ENCODE peak calls at places on chromosomes 6 and 20, in five cellular contexts. R is nephron progenitor cell, L is GM12865, D is brain microvascular endothelial cell, V is endodermal cell. S is an unnamed sample.

GRCh38 chr20:60037120-60037499 is 78.9 kb downstream of the CDH26 start:
- DNase-seq in V (peak), L (no peak), D (peak), R (no peak), S (peak)

GRCh38 chr6:117555882-117556498 is 46.3 kb downstream of the GOPC start:
- DNase-seq in V (peak), L (peak), D (peak), R (peak), S (no peak)

GRCh38 chr6:82910394-82910793 is 155.2 kb downstream of the UBE3D start:
- DNase-seq in R (no peak), L (no peak), D (no peak), V (no peak), S (no peak)

GRCh38 chr6:11097476-11097875 is 3.8 kb downstream of the SMIM13 start:
- DNase-seq in L (no peak), V (no peak), R (no peak), D (no peak), S (no peak)

GRCh38 chr6:14664616-14665315 is 547.2 kb downstream of the CD83 start:
- DNase-seq in R (no peak), L (peak), D (no peak), V (peak), S (peak)

GRCh38 chr6:20698675-20699074 is 164.4 kb downstream of the CDKAL1 start:
- DNase-seq in R (no peak), L (no peak), V (no peak), D (no peak), S (no peak)

GRCh38 chr20:25541676-25542075 is 43.7 kb downstream of the NINL start:
- DNase-seq in V (no peak), R (no peak), D (peak), L (no peak), S (no peak)

GRCh38 chr6:117540670-117541069 is 58.2 kb downstream of the DCBLD1 start:
- DNase-seq in R (no peak), L (no peak), D (no peak), V (no peak), S (no peak)

GRCh38 chr6:52497652-52498408 is 77.7 kb downstream of the EFHC1 start:
- DNase-seq in L (peak), D (no peak), V (no peak), R (no peak), S (no peak)

GRCh38 chr6:75376347-75377024 is 91.9 kb upstream of the TMEM30A start:
- DNase-seq in D (peak), L (no peak), R (no peak), V (no peak), S (peak)

GRCh38 chr6:163897030-163897429 is 482.5 kb downstream of the QKI start:
- DNase-seq in D (peak), V (no peak), R (no peak), L (peak), S (peak)

GRCh38 chr6:7172605-7173185 is 64.9 kb downstream of the RREB1 start:
- DNase-seq in D (peak), R (no peak), V (peak), L (no peak), S (peak)

GRCh38 chr20:46359233-46359751 is 47.1 kb downstream of the ELMO2 start:
- DNase-seq in D (no peak), L (peak), R (no peak), V (no peak), S (no peak)

GRCh38 chr6:145531822-145532221 is 203.5 kb downstream of the EPM2A start:
- DNase-seq in R (no peak), D (no peak), L (no peak), V (peak), S (no peak)

GRCh38 chr20:33832113-33832853 is 21.1 kb downstream of the CHMP4B start:
- DNase-seq in L (no peak), D (peak), V (no peak), R (no peak), S (no peak)

GRCh38 chr6:162512744-162513143 is 214.8 kb downstream of the PRKN start:
- DNase-seq in V (no peak), D (no peak), R (no peak), L (no peak), S (no peak)

GRCh38 chr20:24018796-24019195 is 30.2 kb upstream of the GGTLC1 start:
- DNase-seq in R (no peak), V (no peak), D (no peak), L (no peak), S (no peak)

GRCh38 chr20:11296951-11297350 is 620.7 kb upstream of the BTBD3 start:
- DNase-seq in D (no peak), R (no peak), V (no peak), L (no peak), S (no peak)

GRCh38 chr6:150604467-150604866 is 4.8 kb downstream of the PLEKHG1 start:
- DNase-seq in R (no peak), V (no peak), L (no peak), D (no peak), S (no peak)

GRCh38 chr6:42782689-42783176 is 881 bp downstream of the BICRAL start:
- DNase-seq in L (peak), R (peak), D (peak), V (peak), S (peak)

GRCh38 chr6:42783177-42783875 is 1.5 kb downstream of the BICRAL start:
- DNase-seq in D (peak), R (peak), V (peak), L (peak), S (peak)

GRCh38 chr6:42781811-42782688 is at the start of gene BICRAL:
- DNase-seq in D (peak), V (peak), L (peak), R (peak), S (peak)

GRCh38 chr6:42784739-42785498 is 3.1 kb downstream of the BICRAL start:
- DNase-seq in D (no peak), R (no peak), V (peak), L (no peak), S (no peak)

GRCh38 chr6:42783876-42784738 is 2.3 kb downstream of the BICRAL start:
- DNase-seq in R (no peak), V (no peak), L (peak), D (peak), S (no peak)
- TF ChIP-seq CTCF in R (no peak), V (no peak), L (no peak), D (no peak), S (no peak)

GRCh38 chr20:63499333-63499969 is 568 bp upstream of the EEF1A2 start:
- DNase-seq in V (peak), D (no peak), L (no peak), R (no peak), S (no peak)

GRCh38 chr20:63497946-63498935 is 642 bp downstream of the EEF1A2 start:
- DNase-seq in V (peak), L (no peak), D (peak), R (no peak), S (peak)

GRCh38 chr20:63497138-63497945 is 1.5 kb downstream of the EEF1A2 start:
- DNase-seq in D (no peak), R (no peak), L (no peak), V (no peak), S (no peak)

GRCh38 chr20:63500151-63500901 is 1.4 kb upstream of the EEF1A2 start:
- DNase-seq in R (no peak), L (no peak), D (no peak), V (peak), S (no peak)

DNA sequence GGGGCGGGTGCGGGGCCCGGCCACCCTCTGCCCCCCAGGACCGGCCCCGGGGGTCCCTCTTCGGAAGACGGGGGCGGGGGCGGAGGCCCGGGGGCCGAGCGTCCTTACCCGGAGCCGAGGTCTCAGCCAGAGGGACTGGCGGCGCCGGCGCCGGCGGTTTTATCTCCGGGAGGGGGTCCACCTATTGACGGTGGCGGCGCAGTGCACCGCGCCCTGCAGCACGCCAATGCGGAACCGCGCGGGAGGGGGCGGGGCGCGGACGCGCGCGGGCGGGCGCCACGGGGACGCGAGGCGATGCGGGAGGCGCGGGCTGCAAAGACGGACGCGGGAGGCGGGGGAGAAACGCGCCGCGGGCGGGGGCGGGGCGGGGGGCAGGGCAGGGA is at the start of gene EEF1A2:
- DNase-seq in V (peak), D (no peak), R (peak), L (no peak), S (no peak)
- TF ChIP-seq CTCF in V (no peak), D (no peak), R (no peak), L (no peak), S (peak)

GRCh38 chr6:105733556-105734162 is 330.8 kb upstream of the PREP start:
- DNase-seq in V (no peak), D (no peak), L (peak), R (no peak), S (peak)
- TF ChIP-seq CTCF in V (peak), D (peak), L (peak), R (peak), S (peak)

GRCh38 chr20:58511364-58511763 is 3.8 kb downstream of the APCDD1L start:
- DNase-seq in L (no peak), R (no peak), V (no peak), D (peak), S (peak)

GRCh38 chr20:58512808-58513552 is 2.2 kb downstream of the APCDD1L start:
- DNase-seq in R (no peak), D (no peak), L (no peak), V (peak), S (no peak)

GRCh38 chr20:58510921-58511320 is 4.3 kb downstream of the APCDD1L start:
- DNase-seq in L (no peak), D (no peak), V (no peak), R (no peak), S (no peak)

GRCh38 chr20:58513580-58514285 is 1.5 kb downstream of the APCDD1L start:
- DNase-seq in L (no peak), V (no peak), R (no peak), D (no peak), S (no peak)

DNA sequence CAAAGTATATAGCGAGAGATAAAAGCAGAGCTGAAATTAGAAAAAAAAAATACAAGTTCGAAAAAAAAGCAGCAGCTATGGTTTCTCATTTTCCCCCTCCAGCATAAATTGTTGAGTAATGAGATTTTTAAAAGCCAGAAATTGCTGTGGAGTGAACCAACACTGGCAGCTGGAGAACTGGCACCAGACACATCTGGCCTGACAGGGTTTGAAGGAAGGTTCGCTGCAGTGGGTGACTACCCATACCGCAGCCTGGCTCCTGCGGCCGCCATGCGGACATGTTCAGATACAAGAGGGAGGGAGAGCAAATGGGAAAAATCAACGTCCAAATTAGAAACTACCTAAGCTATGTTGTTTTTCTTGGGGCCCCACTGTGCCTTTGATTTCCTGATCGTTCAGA is 3.3 kb downstream of the APCDD1L start:
- DNase-seq in R (no peak), L (no peak), D (no peak), V (no peak), S (no peak)
- TF ChIP-seq CTCF in R (no peak), L (no peak), D (no peak), V (no peak), S (no peak)

GRCh38 chr6:170555305-170555704 is 1.1 kb downstream of the TBP start:
- DNase-seq in R (no peak), V (no peak), D (no peak), L (no peak), S (no peak)

GRCh38 chr6:170554086-170554887 is at the start of gene TBP:
- DNase-seq in D (peak), R (peak), L (peak), V (peak), S (peak)

GRCh38 chr6:170553686-170554085 is 483 bp upstream of the TBP start:
- DNase-seq in R (no peak), V (no peak), D (no peak), L (no peak), S (peak)

GRCh38 chr6:170554888-170555137 is 644 bp downstream of the TBP start:
- DNase-seq in R (no peak), V (no peak), L (no peak), D (no peak), S (no peak)

GRCh38 chr6:170552765-170553685 is at the start of gene PSMB1:
- DNase-seq in D (peak), L (peak), V (peak), R (peak), S (peak)
- TF ChIP-seq CTCF in D (no peak), L (no peak), V (no peak), R (no peak), S (no peak)

S was measured in HFFc6.